ENCODE peak calls at places on chromosomes 3 and 15, in seven cellular contexts. I is ELF-1, C is AG04450, J is endothelial cell, V is GM10248, N is NCI-H460, A is GM12878. Q is an unnamed sample.

GRCh38 chr3:108296239-108296638 is at the start of gene HHLA2:
- DNase-seq in I (no peak), C (no peak), J (no peak), V (no peak), N (no peak), A (no peak), Q (peak; percentile 20)

GRCh38 chr3:184037816-184038215 is 6.3 kb downstream of the HTR3D start:
- DNase-seq in I (no peak), C (no peak), J (no peak), V (no peak), N (no peak), A (no peak), Q (no peak)

GRCh38 chr15:30990036-30990435 is 1.4 kb downstream of the MTMR10 start:
- DNase-seq in I (no peak), C (no peak), J (no peak), V (no peak), N (no peak), A (no peak), Q (no peak)

GRCh38 chr3:196981657-196982056 is 13.0 kb upstream of the PIGZ start:
- DNase-seq in I (no peak), C (no peak), J (no peak), V (no peak), N (no peak), A (no peak), Q (no peak)

GRCh38 chr3:135636596-135636995 is 328.9 kb upstream of the PPP2R3A start:
- DNase-seq in I (no peak), C (no peak), J (no peak), V (no peak), N (no peak), A (no peak), Q (no peak)

GRCh38 chr15:49247556-49248102 is 77.6 kb downstream of the GALK2 start:
- DNase-seq in I (no peak), C (no peak), J (no peak), V (no peak), N (no peak), A (no peak), Q (no peak)

GRCh38 chr15:83065431-83065830 is 1.6 kb downstream of the BTBD1 start:
- DNase-seq in I (no peak), C (no peak), J (no peak), V (no peak), N (no peak), A (no peak), Q (no peak)

GRCh38 chr3:122975163-122975923 is 52.2 kb downstream of the SEMA5B start:
- DNase-seq in I (peak; percentile 83), C (no peak), J (no peak), V (peak; percentile 39), N (no peak), A (no peak), Q (no peak)

GRCh38 chr15:28043625-28044520 is 55.2 kb downstream of the OCA2 start:
- DNase-seq in I (no peak), C (no peak), J (no peak), V (no peak), N (no peak), A (no peak), Q (no peak)

GRCh38 chr3:6504385-6504784 is 356.5 kb upstream of the GRM7 start:
- DNase-seq in I (no peak), C (no peak), J (no peak), V (no peak), N (no peak), A (no peak), Q (no peak)

GRCh38 chr3:73784647-73785420 is 160.1 kb upstream of the PDZRN3 start:
- DNase-seq in I (no peak), C (no peak), J (no peak), V (no peak), N (peak; percentile 13), A (no peak), Q (no peak)

GRCh38 chr3:130820976-130821375 is 72.9 kb upstream of the ATP2C1 start:
- DNase-seq in I (no peak), C (no peak), J (no peak), V (no peak), N (peak; percentile 89), A (no peak), Q (no peak)

GRCh38 chr15:63056843-63057242 is 14.3 kb downstream of the TPM1 start:
- DNase-seq in I (peak; percentile 10), C (peak; percentile 82), J (no peak), V (no peak), N (no peak), A (no peak), Q (no peak)

GRCh38 chr15:25619076-25619475 is 180.3 kb upstream of the UBE3A start:
- DNase-seq in I (no peak), C (no peak), J (no peak), V (no peak), N (no peak), A (no peak), Q (no peak)

GRCh38 chr3:32493437-32494414 is 8.9 kb downstream of the CMTM6 start:
- DNase-seq in I (no peak), C (no peak), J (no peak), V (peak; percentile 56), N (no peak), A (no peak), Q (peak; percentile 49)

GRCh38 chr3:177731644-177732268 is 534.5 kb upstream of the TBL1XR1 start:
- DNase-seq in I (no peak), C (peak; percentile 67), J (no peak), V (no peak), N (no peak), A (no peak), Q (no peak)

GRCh38 chr3:113214227-113214626 is 2.9 kb downstream of the BOC start:
- DNase-seq in I (no peak), C (no peak), J (no peak), V (peak; percentile 1), N (no peak), A (no peak), Q (no peak)

GRCh38 chr3:10867384-10867783 is 51.4 kb downstream of the SLC6A11 start:
- DNase-seq in I (peak; percentile 19), C (no peak), J (peak; percentile 64), V (no peak), N (peak; percentile 8), A (no peak), Q (no peak)

GRCh38 chr3:190105876-190106275 is 14.8 kb downstream of the P3H2 start:
- DNase-seq in I (no peak), C (no peak), J (no peak), V (no peak), N (no peak), A (no peak), Q (no peak)

GRCh38 chr3:45988100-45988761 is 7.4 kb downstream of the FYCO1 start:
- DNase-seq in I (no peak), C (no peak), J (no peak), V (no peak), N (no peak), A (no peak), Q (no peak)

GRCh38 chr15:60994842-60995495 is 234.1 kb downstream of the RORA start:
- DNase-seq in I (no peak), C (no peak), J (no peak), V (no peak), N (no peak), A (no peak), Q (no peak)

GRCh38 chr15:80557441-80558234 is 137.5 kb upstream of the ABHD17C start:
- DNase-seq in I (no peak), C (no peak), J (no peak), V (no peak), N (no peak), A (no peak), Q (no peak)

GRCh38 chr15:44102675-44103254 is 92.3 kb downstream of the FRMD5 start:
- DNase-seq in I (no peak), C (peak; percentile 94), J (no peak), V (no peak), N (no peak), A (no peak), Q (no peak)

GRCh38 chr3:24551626-24552025 is 57.0 kb upstream of the THRB start:
- DNase-seq in I (no peak), C (no peak), J (no peak), V (no peak), N (no peak), A (no peak), Q (no peak)

GRCh38 chr3:133854971-133855370 is 40.7 kb downstream of the RAB6B start:
- DNase-seq in I (no peak), C (no peak), J (no peak), V (no peak), N (no peak), A (no peak), Q (no peak)

GRCh38 chr15:78991879-78992278 is 47.0 kb upstream of the CTSH start:
- DNase-seq in I (no peak), C (no peak), J (no peak), V (no peak), N (no peak), A (no peak), Q (no peak)

GRCh38 chr15:29924750-29925149 is 102.5 kb upstream of the TJP1 start:
- DNase-seq in I (peak; percentile 97), C (peak; percentile 57), J (peak; percentile 56), V (no peak), N (no peak), A (no peak), Q (no peak)

GRCh38 chr3:46325645-46326300 is 28.1 kb upstream of the CCR2 start:
- DNase-seq in I (no peak), C (no peak), J (no peak), V (no peak), N (no peak), A (no peak), Q (no peak)

GRCh38 chr15:35444557-35445204 is 101.3 kb downstream of the DPH6 start:
- DNase-seq in I (peak; percentile 14), C (no peak), J (peak; percentile 15), V (peak; percentile 44), N (peak; percentile 62), A (peak; percentile 11), Q (peak; percentile 6)

GRCh38 chr15:87369269-87369668 is 887.3 kb downstream of the NTRK3 start:
- DNase-seq in I (no peak), C (peak; percentile 82), J (no peak), V (no peak), N (no peak), A (no peak), Q (no peak)

GRCh38 chr15:80866936-80867335 is 87.8 kb downstream of the CEMIP start:
- DNase-seq in I (peak; percentile 59), C (no peak), J (no peak), V (no peak), N (no peak), A (no peak), Q (no peak)

GRCh38 chr3:11300970-11301369 is 28.8 kb downstream of the ATG7 start:
- DNase-seq in I (no peak), C (no peak), J (no peak), V (peak; percentile 65), N (no peak), A (peak; percentile 46), Q (no peak)

GRCh38 chr15:73353734-73354133 is 15.0 kb downstream of the HCN4 start:
- DNase-seq in I (no peak), C (no peak), J (no peak), V (no peak), N (no peak), A (no peak), Q (no peak)

GRCh38 chr3:157789162-157789561 is 285.9 kb upstream of the VEPH1 start:
- DNase-seq in I (no peak), C (no peak), J (no peak), V (no peak), N (no peak), A (no peak), Q (no peak)

GRCh38 chr3:129840707-129841360 is 52.7 kb downstream of the TMCC1 start:
- DNase-seq in I (no peak), C (no peak), J (no peak), V (no peak), N (no peak), A (no peak), Q (no peak)

GRCh38 chr3:125003369-125003853 is 52.4 kb downstream of the HEG1 start:
- DNase-seq in I (peak; percentile 19), C (peak; percentile 24), J (no peak), V (no peak), N (no peak), A (no peak), Q (no peak)

GRCh38 chr3:69423756-69424155 is 37.9 kb upstream of the FRMD4B start:
- DNase-seq in I (no peak), C (no peak), J (no peak), V (no peak), N (no peak), A (no peak), Q (no peak)